ENCODE peak calls at places on chromosomes 3 and 15, in ten cellular contexts. L is stimulated activated CD4-positive, alpha-beta T cell treated with anti-CD3 and anti-CD28 coated beads, TNF-alpha, amount 100 ng/mL, for 4 hours; M is H7; V is central memory CD4-positive, alpha-beta T cell; C is NCI-H748 treated with DMSO at 0.1 percent for 48 hours; D is stimulated activated CD8-positive, alpha-beta memory T cell treated with anti-CD3 and anti-CD28 coated beads, Interleukin-4, amount 100 ng/mL, for 4 hours; G is foreskin melanocyte; I is GM04503; K is GF-D8; J is iris pigment epithelial cell. A is an unnamed sample.

GRCh38 chr3:37813403-37813802 is 48.3 kb upstream of the CTDSPL start:
- DNase-seq in L (no peak), M (no peak), V (no peak), C (no peak), D (no peak), G (no peak), I (no peak), K (no peak), J (no peak), A (no peak)

GRCh38 chr3:147301781-147302180 is 104.6 kb downstream of the ZIC4 start:
- DNase-seq in L (no peak), M (no peak), V (no peak), C (no peak), D (no peak), G (no peak), I (no peak), K (no peak), J (no peak), A (no peak)

GRCh38 chr3:64972793-64973192 is 285.0 kb upstream of the ADAMTS9 start:
- DNase-seq in L (no peak), M (no peak), V (no peak), C (no peak), D (no peak), G (peak), I (no peak), K (no peak), J (no peak), A (peak)

GRCh38 chr15:52334491-52335160 is 39.0 kb upstream of the MYO5C start:
- DNase-seq in L (no peak), M (no peak), V (no peak), C (no peak), D (no peak), G (no peak), I (peak), K (no peak), J (peak), A (no peak)

GRCh38 chr3:143119974-143120715 is 574 bp downstream of the CHST2 start:
- DNase-seq in L (peak), M (no peak), V (peak), C (no peak), D (peak), G (peak), I (no peak), K (no peak), J (peak), A (no peak)

GRCh38 chr3:9499455-9500107 is 54.0 kb downstream of the LHFPL4 start:
- DNase-seq in L (no peak), M (peak), V (no peak), C (no peak), D (no peak), G (no peak), I (no peak), K (no peak), J (no peak), A (no peak)

GRCh38 chr3:108862865-108863798 is 40.5 kb downstream of the TRAT1 start:
- DNase-seq in L (no peak), M (no peak), V (peak), C (no peak), D (no peak), G (peak), I (no peak), K (no peak), J (peak), A (peak)

GRCh38 chr3:13728487-13728886 is 151.4 kb downstream of the WNT7A start:
- DNase-seq in L (no peak), M (peak), V (no peak), C (no peak), D (no peak), G (no peak), I (no peak), K (no peak), J (no peak), A (no peak)

GRCh38 chr15:56749982-56750381 is 16.7 kb upstream of the ZNF280D start:
- DNase-seq in L (no peak), M (no peak), V (no peak), C (no peak), D (no peak), G (no peak), I (no peak), K (no peak), J (peak), A (no peak)

GRCh38 chr15:55715355-55716076 is 27.4 kb downstream of the PRTG start:
- DNase-seq in L (no peak), M (peak), V (no peak), C (no peak), D (no peak), G (no peak), I (no peak), K (no peak), J (peak), A (no peak)

GRCh38 chr3:94159062-94159726 is 96.3 kb downstream of the NSUN3 start:
- DNase-seq in L (no peak), M (no peak), V (no peak), C (no peak), D (no peak), G (no peak), I (no peak), K (no peak), J (peak), A (peak)

A was measured in astrocyte.